ENCODE peak calls at places on chromosomes 12 and 14, in six cellular contexts. T, Y, V, B, F and K are unnamed samples.

GRCh38 chr14:101839236-101839635 is 77.7 kb downstream of the PPP2R5C start:
- DNase-seq in V (no peak), T (no peak), F (no peak), Y (no peak), B (no peak), K (no peak)

GRCh38 chr12:106037524-106038298 is 101.0 kb downstream of the NUAK1 start:
- DNase-seq in Y (no peak), F (no peak), T (no peak), B (no peak), V (no peak), K (no peak)

GRCh38 chr14:73049428-73049827 is 8.9 kb upstream of the RBM25 start:
- DNase-seq in Y (no peak), F (no peak), T (no peak), V (no peak), B (peak; percentile 50), K (no peak)

GRCh38 chr14:46490150-46490769 is 161.3 kb downstream of the RPL10L start:
- DNase-seq in F (no peak), B (peak; percentile 7), V (no peak), T (no peak), Y (no peak), K (peak; percentile 48)

GRCh38 chr12:5000658-5001390 is 42.9 kb upstream of the KCNA5 start:
- DNase-seq in B (peak; percentile 55), Y (no peak), V (no peak), T (no peak), F (no peak), K (no peak)

GRCh38 chr12:120367252-120367923 is 1.6 kb downstream of the MSI1 start:
- DNase-seq in V (no peak), F (no peak), B (no peak), T (peak; percentile 39), Y (no peak), K (peak; percentile 51)

GRCh38 chr14:100610511-100611217 is 23.4 kb upstream of the BEGAIN start:
- DNase-seq in F (no peak), V (peak; percentile 45), T (peak; percentile 26), Y (no peak), B (peak; percentile 37), K (no peak)

GRCh38 chr12:28268830-28269229 is 78.6 kb downstream of the CCDC91 start:
- DNase-seq in V (no peak), T (no peak), B (no peak), F (no peak), Y (no peak), K (no peak)

GRCh38 chr12:115506822-115507629 is 770.5 kb downstream of the MED13L start:
- DNase-seq in Y (no peak), V (no peak), F (no peak), B (no peak), T (no peak), K (no peak)

GRCh38 chr12:109463776-109464175 is 13.3 kb downstream of the KCTD10 start:
- DNase-seq in V (no peak), T (no peak), F (no peak), B (peak; percentile 42), Y (no peak), K (no peak)

GRCh38 chr14:52356025-52356424 is 41.9 kb downstream of the PTGER2 start:
- DNase-seq in V (no peak), F (no peak), B (peak; percentile 69), Y (no peak), T (no peak), K (no peak)

GRCh38 chr14:41604793-41605534 is 1.7 kb upstream of the LRFN5 start:
- DNase-seq in T (peak; percentile 70), Y (peak; percentile 48), V (peak; percentile 59), B (peak; percentile 81), F (peak; percentile 70), K (peak; percentile 92)

GRCh38 chr14:21940887-21941855 is 267.6 kb upstream of the OR4E1 start:
- DNase-seq in Y (no peak), T (no peak), F (no peak), V (no peak), B (peak; percentile 5), K (peak; percentile 53)

GRCh38 chr14:45287609-45288008 is 34.6 kb upstream of the MIS18BP1 start:
- DNase-seq in V (no peak), T (no peak), Y (no peak), B (no peak), F (no peak), K (no peak)
- H3K4me1 ChIP-seq in V (no peaks in the 10 kb centered on the region), T (no peaks in the 10 kb centered on the region), Y (no peaks in the 10 kb centered on the region), B (no peaks in the 10 kb centered on the region), F (no peaks in the 10 kb centered on the region), K (no peaks in the 10 kb centered on the region)

GRCh38 chr14:105853089-105853906 is 326.9 kb downstream of the TMEM121 start:
- DNase-seq in V (no peak), Y (no peak), T (no peak), B (peak; percentile 10), F (peak; percentile 2), K (no peak)

GRCh38 chr14:105854600-105855245 is 328.3 kb downstream of the TMEM121 start:
- DNase-seq in F (peak; percentile 10), B (no peak), Y (peak; percentile 5), V (no peak), T (no peak), K (no peak)

GRCh38 chr14:105852378-105853088 is 326.1 kb downstream of the TMEM121 start:
- DNase-seq in T (no peak), Y (no peak), V (peak; percentile 61), F (no peak), B (peak; percentile 1), K (no peak)

GRCh38 chr14:105855246-105855892 is 329.0 kb downstream of the TMEM121 start:
- DNase-seq in V (peak; percentile 60), Y (peak; percentile 7), B (peak; percentile 1), T (no peak), F (peak; percentile 9), K (no peak)

GRCh38 chr14:105853907-105854599 is 327.7 kb downstream of the TMEM121 start:
- DNase-seq in V (no peak), T (no peak), Y (peak; percentile 5), F (peak; percentile 12), B (no peak), K (no peak)
- H3K9me3 ChIP-seq in V (no peaks in the 10 kb centered on the region), T (no peaks in the 10 kb centered on the region), Y (no peaks in the 10 kb centered on the region), F (no peaks in the 10 kb centered on the region), B (no peaks in the 10 kb centered on the region), K (no peaks in the 10 kb centered on the region)

GRCh38 chr12:67271976-67272375 is 2.8 kb downstream of the CAND1 start:
- DNase-seq in B (no peak), T (peak; percentile 50), V (no peak), F (no peak), Y (no peak), K (no peak)
- H3K4me3 ChIP-seq in B (no peak overlapping the region), T (peak overlapping the region; percentile 98), V (peak overlapping the region; percentile 88), F (no peak overlapping the region), Y (peak overlapping the region; percentile 94), K (peak overlapping the region; percentile 89)

GRCh38 chr14:71666579-71667145 is 265.6 kb upstream of the RGS6 start:
- DNase-seq in F (no peak), B (no peak), Y (no peak), T (no peak), V (no peak), K (peak; percentile 75)
- H3K4me1 ChIP-seq in F (peaks cover 22% of the 10 kb centered on the region), B (peaks cover 55% of the 10 kb centered on the region), Y (no peaks in the 10 kb centered on the region), T (peaks cover 40% of the 10 kb centered on the region), V (no peaks in the 10 kb centered on the region), K (peaks cover 32% of the 10 kb centered on the region)

DNA sequence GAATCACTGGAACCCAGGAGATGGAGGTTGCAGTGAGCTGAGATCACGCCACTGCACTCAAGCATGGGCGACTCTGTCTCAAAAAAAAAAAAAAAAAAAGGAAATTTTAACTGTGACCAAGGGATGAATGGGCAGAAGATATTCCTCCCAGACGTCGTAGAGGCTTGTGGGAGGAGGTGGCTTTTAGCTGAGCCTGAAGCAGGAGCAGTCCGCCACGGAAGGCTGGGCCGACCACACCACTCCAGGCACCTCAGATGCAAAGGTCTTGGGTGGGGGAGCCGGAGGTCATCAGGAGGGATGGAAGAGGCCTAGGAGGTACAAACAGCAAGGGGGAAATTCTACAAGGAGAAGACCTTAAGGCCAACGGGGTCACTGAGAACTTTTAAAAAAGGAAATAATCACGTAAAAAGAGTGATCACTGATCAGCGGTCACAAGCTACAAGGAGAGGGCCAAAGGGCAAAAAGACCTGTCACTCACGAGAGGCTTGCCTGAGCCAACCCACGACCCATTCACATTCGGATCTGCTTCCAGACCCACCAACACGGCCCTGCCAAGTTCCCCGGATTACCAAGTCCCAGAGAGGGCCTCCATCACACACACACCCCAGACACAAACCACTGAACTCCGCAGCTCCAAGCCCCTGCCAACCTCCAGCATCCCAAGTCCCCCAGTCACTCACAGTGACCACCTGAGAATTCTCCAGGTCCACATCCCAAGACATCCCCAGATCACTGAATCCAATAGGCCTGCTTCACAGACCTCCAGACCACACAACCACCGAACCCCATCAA is 3.5 kb downstream of the ZNF605 start:
- DNase-seq in F (no peak), B (no peak), V (no peak), T (no peak), Y (no peak), K (no peak)
- H3K9me3 ChIP-seq in F (no peaks in the 10 kb centered on the region), B (peaks cover 19% of the 10 kb centered on the region), V (peaks cover 20% of the 10 kb centered on the region), T (peaks cover 63% of the 10 kb centered on the region), Y (peaks cover 63% of the 10 kb centered on the region), K (peaks cover 39% of the 10 kb centered on the region)

DNA sequence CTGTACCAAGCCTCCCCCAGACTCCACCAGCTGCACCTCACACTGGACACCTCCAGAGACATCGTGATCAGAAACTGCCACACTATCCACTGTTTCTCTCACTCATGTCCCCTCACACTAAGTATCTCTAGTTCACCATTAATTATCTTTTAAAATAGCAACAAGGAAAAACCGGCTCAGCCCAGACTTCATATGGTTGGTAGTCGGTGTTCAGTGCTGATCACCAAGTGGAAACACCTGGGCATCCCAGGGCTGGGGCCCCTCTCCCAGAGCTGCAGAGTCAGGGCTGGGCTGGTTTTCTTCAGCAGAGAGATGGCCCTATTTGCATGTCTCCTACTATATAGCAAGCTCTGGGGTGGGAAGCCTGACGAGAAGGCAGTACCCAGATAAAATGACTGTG is 1140.0 kb downstream of the TMEM121 start:
- DNase-seq in V (no peak), T (no peak), B (no peak), Y (no peak), F (no peak), K (no peak)
- H3K4me3 ChIP-seq in V (no peak overlapping the region), T (no peak overlapping the region), B (no peak overlapping the region), Y (no peak overlapping the region), F (no peak overlapping the region), K (no peak overlapping the region)